ENCODE peak calls at places on chromosome 19, in eight cellular contexts. A is left ventricle myocardium inferior; P is lower lobe of right lung; U is astrocyte; R is transverse colon; W is naive thymus-derived CD4-positive, alpha-beta T cell; B is thoracic aorta; T is right cardiac atrium. N is an unnamed sample. For H3K4me1, the result is how much of the 10 kb centered on the place peaks cover.

GRCh38 chr19:33815410-33816340 is 19.0 kb downstream of the KCTD15 start:
- DNase-seq in W (no peak), T (peak), P (peak), R (no peak), U (peak), B (no peak), A (no peak), N (peak)

GRCh38 chr19:49585023-49585422 is 3.9 kb downstream of the PRRG2 start:
- DNase-seq in B (no peak), T (peak), P (no peak), R (no peak), U (no peak), A (no peak), W (no peak), N (no peak)

GRCh38 chr19:1122972-1123363 is 19.2 kb downstream of the GPX4 start:
- DNase-seq in R (peak), B (no peak), W (no peak), P (peak), A (no peak), T (peak), U (peak), N (peak)

GRCh38 chr19:54654447-54655321 is 8.1 kb upstream of the LILRB4 start:
- DNase-seq in A (no peak), W (no peak), T (no peak), P (no peak), U (no peak), B (no peak), R (no peak), N (no peak)

GRCh38 chr19:40523322-40524047 is 53.2 kb upstream of the SHKBP1 start:
- DNase-seq in B (no peak), W (peak), R (peak), U (peak), A (peak), T (peak), P (peak), N (peak)

GRCh38 chr19:52622261-52622660 is 15.9 kb downstream of the ZNF83 start:
- DNase-seq in B (no peak), P (no peak), A (no peak), U (no peak), T (no peak), R (no peak), W (no peak), N (no peak)

GRCh38 chr19:38384209-38385027 is 3.4 kb downstream of the GGN start:
- DNase-seq in U (no peak), A (no peak), B (no peak), T (no peak), W (no peak), P (no peak), R (no peak), N (no peak)

GRCh38 chr19:51809787-51810186 is 14.8 kb downstream of the FPR3 start:
- DNase-seq in P (no peak), A (no peak), B (no peak), W (no peak), T (peak), U (no peak), R (no peak), N (peak)

GRCh38 chr19:11130824-11131455 is 24.6 kb downstream of the SPC24 start:
- DNase-seq in R (peak), A (peak), W (peak), U (peak), T (peak), P (peak), B (peak), N (peak)

GRCh38 chr19:6450166-6450565 is 9.4 kb downstream of the SLC25A23 start:
- DNase-seq in W (no peak), A (no peak), P (no peak), T (no peak), U (no peak), R (no peak), B (no peak), N (no peak)
- H3K4me1 ChIP-seq in W (under half), A (under half), P (under half), T (under half), U (under half), R (under half), B (under half), N (under half)

GRCh38 chr19:47312366-47313006 is 2.8 kb downstream of the C5AR1 start:
- DNase-seq in T (no peak), U (no peak), A (no peak), R (no peak), B (no peak), W (no peak), P (no peak), N (no peak)
- H3K4me1 ChIP-seq in T (under half), U (under half), A (under half), R (under half), B (under half), W (under half), P (under half), N (under half)

DNA sequence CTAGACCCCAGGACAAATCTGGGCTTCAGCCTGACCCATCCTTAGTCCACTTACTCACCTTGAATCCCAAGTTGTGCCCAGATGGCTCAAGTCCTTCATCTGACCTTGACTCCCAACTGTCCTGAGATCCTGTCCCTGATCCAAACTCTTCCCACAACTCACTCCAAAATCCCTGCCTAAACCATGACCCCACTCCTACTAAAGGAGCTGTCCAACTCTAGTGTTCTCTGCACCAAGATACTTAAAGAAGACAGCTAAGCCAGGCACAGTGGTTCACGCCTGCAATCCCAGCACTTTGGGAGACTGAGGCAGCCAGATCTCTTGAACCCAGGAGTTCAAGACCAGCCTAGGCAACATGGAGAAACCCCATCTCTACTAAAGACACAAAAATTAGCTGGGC is 8.5 kb downstream of the POU2F2 start:
- DNase-seq in W (no peak), P (no peak), R (no peak), B (no peak), U (no peak), A (no peak), T (no peak), N (no peak)
- H3K4me1 ChIP-seq in W (under half), P (under half), R (under half), B (under half), U (under half), A (under half), T (under half), N (under half)

GRCh38 chr19:48492925-48493717 is 18.5 kb downstream of the LMTK3 start:
- DNase-seq in W (peak), P (peak), B (peak), U (peak), T (peak), R (peak), A (peak), N (peak)
- H3K4me1 ChIP-seq in W (under half), P (under half), B (under half), U (under half), T (under half), R (half or more), A (under half), N (under half)

DNA sequence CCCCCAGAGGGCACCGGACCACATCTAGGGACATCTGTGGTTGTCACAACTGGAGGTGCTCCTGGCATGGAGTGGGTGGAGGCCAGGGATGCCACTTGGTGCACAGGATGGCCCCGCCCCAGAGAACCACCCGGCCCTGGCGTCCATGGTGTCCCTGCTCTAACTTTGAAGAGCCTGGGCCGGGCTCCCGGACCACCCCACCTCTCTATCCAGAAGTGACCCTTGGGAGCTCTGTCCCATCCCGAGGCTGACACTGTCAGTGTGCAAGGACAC is 22.9 kb upstream of the MYDGF start:
- DNase-seq in A (no peak), T (peak), W (no peak), R (no peak), P (no peak), U (no peak), B (no peak), N (no peak)
- H3K4me1 ChIP-seq in A (under half), T (under half), W (under half), R (under half), P (under half), U (under half), B (under half), N (under half)

N was measured in adrenal gland.